ENCODE peak calls at places on chromosome 12, in six cellular contexts. X, M, A, D, L and O are unnamed samples.

GRCh38 chr12:5432011-5432400 is at the start of gene NTF3:
- DNase-seq in D (no peak), A (no peak), X (no peak), M (peak), L (peak), O (peak)

GRCh38 chr12:89350661-89351488 is 1.4 kb downstream of the DUSP6 start:
- DNase-seq in M (no peak), L (peak), X (no peak), D (peak), A (no peak), O (no peak)

GRCh38 chr12:131883521-131883900 is 10.9 kb upstream of the ULK1 start:
- DNase-seq in M (no peak), A (no peak), L (no peak), D (no peak), X (no peak), O (no peak)

GRCh38 chr12:117091758-117092510 is 7.3 kb downstream of the TESC start:
- DNase-seq in M (no peak), X (no peak), L (no peak), D (no peak), A (no peak), O (no peak)

GRCh38 chr12:40313928-40314327 is 89.1 kb downstream of the LRRK2 start:
- DNase-seq in A (no peak), D (no peak), X (no peak), M (peak), L (no peak), O (no peak)

GRCh38 chr12:7844131-7844530 is 28.6 kb downstream of the SLC2A14 start:
- DNase-seq in X (no peak), D (no peak), A (no peak), L (no peak), M (no peak), O (no peak)

GRCh38 chr12:108899145-108899544 is 19.3 kb downstream of the DAO start:
- DNase-seq in L (no peak), X (no peak), M (no peak), D (no peak), A (no peak), O (no peak)

GRCh38 chr12:123941485-123942276 is 30.9 kb downstream of the CCDC92 start:
- DNase-seq in L (no peak), A (no peak), D (no peak), M (no peak), X (no peak), O (no peak)

GRCh38 chr12:75767957-75768356 is 256.5 kb upstream of the KRR1 start:
- DNase-seq in M (no peak), D (no peak), A (no peak), X (no peak), L (no peak), O (no peak)

GRCh38 chr12:26678697-26679660 is 154.0 kb downstream of the ITPR2 start:
- DNase-seq in A (no peak), X (no peak), D (no peak), M (no peak), L (peak), O (no peak)

GRCh38 chr12:98519257-98519907 is 4.0 kb downstream of the TMPO start:
- DNase-seq in M (no peak), X (no peak), L (no peak), D (no peak), A (no peak), O (no peak)

GRCh38 chr12:69097619-69098368 is 141.6 kb upstream of the CPSF6 start:
- DNase-seq in D (no peak), L (no peak), X (no peak), M (no peak), A (no peak), O (no peak)

GRCh38 chr12:107105410-107105703 is 12.0 kb upstream of the CRY1 start:
- DNase-seq in M (no peak), D (no peak), X (no peak), L (no peak), A (no peak), O (no peak)